ENCODE peak calls at places on chromosome 1, in six cellular contexts. O is hepatocyte; E is CD4-positive, CD25-positive, alpha-beta regulatory T cell; I is HL-60; W is neuronal stem cell; B is fibroblast of mammary gland. H is an unnamed sample.
A peak's percentile ranks its signal among the peaks of the same experiment; 100 is the strongest.

GRCh38 chr1:25649041-25649440 is 32.5 kb downstream of the MAN1C1 start:
- DNase-seq in O (no peak), B (no peak), W (no peak), I (no peak), E (no peak), H (no peak)

GRCh38 chr1:220983877-220984635 is 104.8 kb downstream of the HLX start:
- DNase-seq in I (no peak), W (no peak), O (no peak), E (no peak), B (no peak), H (no peak)

GRCh38 chr1:150551784-150552691 is 2.8 kb downstream of the ADAMTSL4 start:
- DNase-seq in E (peak; percentile 28), W (no peak), B (peak; percentile 96), I (peak; percentile 89), O (peak; percentile 92), H (peak; percentile 70)

GRCh38 chr1:11384170-11384554 is 94.8 kb upstream of the DISP3 start:
- DNase-seq in E (peak; percentile 37), B (peak; percentile 44), I (no peak), O (no peak), W (no peak), H (no peak)

GRCh38 chr1:151494741-151495281 is 16.4 kb upstream of the CGN start:
- DNase-seq in W (no peak), O (peak; percentile 66), B (peak; percentile 88), I (no peak), E (no peak), H (no peak)

GRCh38 chr1:118899340-118899739 is 88.8 kb downstream of the TBX15 start:
- DNase-seq in W (no peak), B (no peak), I (no peak), E (no peak), O (no peak), H (no peak)

GRCh38 chr1:153678519-153679336 is at the start of gene NPR1:
- DNase-seq in E (peak; percentile 41), I (no peak), W (no peak), O (peak; percentile 60), B (peak; percentile 33), H (no peak)

GRCh38 chr1:246122071-246122470 is 385.0 kb downstream of the SMYD3 start:
- DNase-seq in E (no peak), I (no peak), W (no peak), B (no peak), O (no peak), H (no peak)

GRCh38 chr1:214445846-214446614 is 105.4 kb downstream of the PTPN14 start:
- DNase-seq in I (no peak), B (peak; percentile 98), E (no peak), O (peak; percentile 51), W (no peak), H (no peak)

GRCh38 chr1:110152133-110152785 is 2.0 kb downstream of the SLC6A17 start:
- DNase-seq in W (no peak), B (peak; percentile 69), E (no peak), O (no peak), I (no peak), H (no peak)

GRCh38 chr1:22537441-22538139 is 25.7 kb upstream of the EPHA8 start:
- DNase-seq in O (no peak), I (no peak), E (no peak), B (no peak), W (no peak), H (no peak)

GRCh38 chr1:1435094-1435903 is at the start of gene VWA1:
- DNase-seq in W (no peak), E (peak; percentile 49), O (peak; percentile 92), B (peak; percentile 45), I (peak; percentile 49), H (peak; percentile 39)

GRCh38 chr1:6027591-6027990 is 18.1 kb upstream of the KCNAB2 start:
- DNase-seq in E (peak; percentile 50), B (no peak), I (no peak), W (no peak), O (no peak), H (no peak)

GRCh38 chr1:72435025-72435424 is 152.7 kb upstream of the NEGR1 start:
- DNase-seq in W (no peak), I (no peak), B (peak; percentile 29), E (no peak), O (no peak), H (no peak)

GRCh38 chr1:92949937-92950817 is 11.1 kb downstream of the DIPK1A start:
- DNase-seq in B (peak; percentile 63), E (no peak), O (no peak), W (no peak), I (no peak), H (no peak)

GRCh38 chr1:243658596-243659105 is 191.4 kb downstream of the AKT3 start:
- DNase-seq in O (no peak), B (no peak), I (no peak), W (no peak), E (no peak), H (no peak)

GRCh38 chr1:39671793-39672550 is at the start of gene NT5C1A:
- DNase-seq in B (no peak), I (no peak), E (peak; percentile 51), O (peak; percentile 49), W (peak; percentile 31), H (peak; percentile 65)

GRCh38 chr1:53681647-53682368 is 57.2 kb downstream of the GLIS1 start:
- DNase-seq in E (peak; percentile 32), I (peak; percentile 22), W (peak; percentile 51), O (peak; percentile 87), B (no peak), H (peak; percentile 25)

GRCh38 chr1:47906009-47906432 is 91.2 kb downstream of the TRABD2B start:
- DNase-seq in B (peak; percentile 54), O (peak; percentile 48), W (no peak), I (no peak), E (no peak), H (no peak)

GRCh38 chr1:64150729-64151128 is 52.7 kb upstream of the UBE2U start:
- DNase-seq in E (no peak), I (no peak), B (no peak), O (no peak), W (no peak), H (no peak)

GRCh38 chr1:2019162-2019542 is at the start of gene GABRD:
- DNase-seq in W (no peak), B (no peak), I (no peak), E (no peak), O (peak; percentile 62), H (no peak)

GRCh38 chr1:168607872-168608428 is 31.5 kb downstream of the XCL1 start:
- DNase-seq in W (no peak), I (no peak), B (no peak), O (no peak), E (no peak), H (peak; percentile 83)

GRCh38 chr1:52159033-52159789 is 17.3 kb downstream of the ZFYVE9 start:
- DNase-seq in E (no peak), W (no peak), B (peak; percentile 50), I (no peak), O (no peak), H (no peak)

GRCh38 chr1:223500560-223501425 is 107.6 kb downstream of the CCDC185 start:
- DNase-seq in B (peak; percentile 93), W (no peak), I (no peak), E (no peak), O (peak; percentile 64), H (no peak)

GRCh38 chr1:206556748-206557635 is 49.7 kb downstream of the RASSF5 start:
- DNase-seq in I (peak; percentile 85), E (peak; percentile 94), O (peak; percentile 63), B (no peak), W (peak; percentile 48), H (peak; percentile 62)

GRCh38 chr1:104402178-104402577 is 652.5 kb downstream of the AMY1C start:
- DNase-seq in O (no peak), E (no peak), I (no peak), W (no peak), B (no peak), H (no peak)

GRCh38 chr1:169102567-169102966 is 3.9 kb upstream of the ATP1B1 start:
- DNase-seq in O (peak; percentile 77), W (no peak), I (no peak), E (no peak), B (peak; percentile 65), H (no peak)

GRCh38 chr1:39575191-39576015 is 1.2 kb downstream of the PABPC4 start:
- DNase-seq in O (peak; percentile 69), I (no peak), B (peak; percentile 82), W (peak; percentile 11), E (peak; percentile 71), H (peak; percentile 63)

GRCh38 chr1:21082078-21082477 is 94.6 kb downstream of the EIF4G3 start:
- DNase-seq in I (no peak), E (no peak), W (no peak), B (peak; percentile 43), O (no peak), H (no peak)

GRCh38 chr1:32179193-32179442 is 357 bp upstream of the TXLNA start:
- DNase-seq in B (no peak), I (no peak), O (no peak), W (no peak), E (no peak), H (no peak)
- H3K4me3 ChIP-seq in B (peak overlapping the region; percentile 48), I (peak overlapping the region; percentile 82), O (no peak overlapping the region), W (peak overlapping the region; percentile 71), E (peak overlapping the region; percentile 83), H (peak overlapping the region; percentile 69)

DNA sequence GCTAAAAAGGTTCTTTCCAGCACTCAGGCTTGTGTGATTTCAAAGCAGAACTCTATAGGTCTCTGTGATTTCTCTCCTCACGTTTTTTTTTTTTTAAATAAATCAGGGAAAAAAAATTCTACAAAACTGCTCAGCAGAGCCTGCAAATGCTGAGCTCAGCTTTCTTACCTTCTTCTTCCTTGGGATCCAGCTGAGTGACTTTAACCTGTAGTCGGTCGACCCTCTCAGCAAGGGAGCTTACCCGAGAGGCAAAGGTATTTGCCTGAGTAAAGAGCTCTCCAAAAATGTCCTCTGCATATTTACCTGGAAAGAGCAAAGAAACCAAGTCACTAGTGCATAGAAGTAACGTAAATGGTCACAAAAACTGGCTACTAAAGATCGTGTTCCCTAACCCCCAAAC is 26.4 kb downstream of the GPR3 start:
- DNase-seq in O (no peak), E (no peak), I (no peak), W (no peak), B (no peak), H (no peak)
- H3K4me3 ChIP-seq in O (no peak overlapping the region), E (peak overlapping the region; percentile 10), I (no peak overlapping the region), W (no peak overlapping the region), B (no peak overlapping the region), H (no peak overlapping the region)

GRCh38 chr1:111990878-111991760 is 1.7 kb upstream of the KCND3 start:
- DNase-seq in E (no peak), B (peak; percentile 20), W (peak; percentile 50), O (peak; percentile 68), I (no peak), H (peak; percentile 70)
- H3K4me3 ChIP-seq in E (no peak overlapping the region), B (no peak overlapping the region), W (no peak overlapping the region), O (peak overlapping the region; percentile 10), I (no peak overlapping the region), H (peak overlapping the region; percentile 71)

DNA sequence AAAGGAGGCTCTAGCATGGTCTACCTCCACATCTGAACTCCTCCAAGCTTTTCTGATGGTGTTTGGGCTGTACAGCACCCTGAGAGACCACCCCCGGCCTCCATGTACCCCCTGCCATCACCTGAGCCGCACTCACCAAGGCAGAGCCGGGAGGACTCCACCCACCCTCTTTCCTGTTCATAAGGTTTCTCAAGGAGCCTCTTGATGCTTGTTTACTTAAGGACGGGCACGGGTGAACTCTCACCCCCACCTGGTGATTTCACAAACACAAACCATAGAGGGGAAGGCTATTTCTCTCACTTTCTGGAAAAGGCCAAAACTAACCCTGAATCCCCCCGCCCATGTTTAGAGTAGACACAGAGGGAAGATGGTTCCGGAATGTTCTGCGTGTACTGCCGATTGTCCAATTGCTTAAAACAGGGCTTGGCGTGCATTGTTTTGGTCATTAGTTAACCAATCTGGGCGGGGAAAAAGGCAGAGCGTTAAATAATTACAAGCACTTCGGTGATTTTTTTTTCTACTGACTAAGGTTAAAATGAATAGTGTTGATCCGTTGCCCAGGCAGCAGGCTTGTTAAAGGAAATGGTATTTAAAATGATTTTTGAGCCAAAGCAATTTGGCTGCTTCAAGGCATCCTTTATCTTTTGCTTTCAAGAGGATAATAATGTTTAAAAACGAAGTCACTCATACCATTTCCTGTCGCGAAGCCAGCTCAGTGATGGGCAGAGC is 279.8 kb upstream of the VAMP3 start:
- DNase-seq in E (no peak), O (no peak), B (peak; percentile 38), W (no peak), I (no peak), H (no peak)
- H3K4me3 ChIP-seq in E (no peak overlapping the region), O (no peak overlapping the region), B (no peak overlapping the region), W (no peak overlapping the region), I (no peak overlapping the region), H (no peak overlapping the region)